ENCODE peak calls at places on chromosomes 3 and 15, in eight cellular contexts. K, L, B, W, U, Q, C and I are unnamed samples.

GRCh38 chr3:33447958-33448357 is 7.8 kb upstream of the UBP1 start:
- DNase-seq in K (no peak), L (peak), B (no peak), W (no peak), U (no peak), Q (no peak), C (no peak), I (no peak)

GRCh38 chr15:94576889-94577533 is 345.6 kb downstream of the MCTP2 start:
- DNase-seq in K (peak), L (peak), B (no peak), W (no peak), U (no peak), Q (no peak), C (no peak), I (no peak)

GRCh38 chr3:72582963-72583362 is 265.3 kb downstream of the SHQ1 start:
- DNase-seq in K (no peak), L (no peak), B (no peak), W (no peak), U (no peak), Q (no peak), C (no peak), I (no peak)

GRCh38 chr15:80026754-80027153 is 32.7 kb upstream of the ZFAND6 start:
- DNase-seq in K (no peak), L (no peak), B (no peak), W (no peak), U (no peak), Q (no peak), C (no peak), I (no peak)

GRCh38 chr15:31396881-31397560 is 70.4 kb downstream of the KLF13 start:
- DNase-seq in K (peak), L (peak), B (peak), W (peak), U (peak), Q (no peak), C (peak), I (peak)

GRCh38 chr3:66179813-66180212 is 41.0 kb upstream of the SLC25A26 start:
- DNase-seq in K (no peak), L (no peak), B (no peak), W (peak), U (no peak), Q (no peak), C (no peak), I (no peak)

GRCh38 chr3:99809565-99809964 is 8.1 kb upstream of the CMSS1 start:
- DNase-seq in K (no peak), L (no peak), B (no peak), W (no peak), U (no peak), Q (no peak), C (no peak), I (no peak)

GRCh38 chr3:4757056-4757948 is 221.9 kb upstream of the BHLHE40 start:
- DNase-seq in K (no peak), L (no peak), B (no peak), W (no peak), U (no peak), Q (no peak), C (no peak), I (no peak)

GRCh38 chr3:106025151-106025722 is 156.4 kb upstream of the CBLB start:
- DNase-seq in K (no peak), L (peak), B (no peak), W (no peak), U (no peak), Q (no peak), C (no peak), I (no peak)

GRCh38 chr15:29612096-29612495 is 210.2 kb downstream of the TJP1 start:
- DNase-seq in K (no peak), L (peak), B (no peak), W (peak), U (no peak), Q (no peak), C (no peak), I (peak)

GRCh38 chr3:115436767-115437301 is 186.5 kb upstream of the GAP43 start:
- DNase-seq in K (no peak), L (peak), B (peak), W (peak), U (no peak), Q (no peak), C (no peak), I (peak)

GRCh38 chr3:30370681-30371271 is 235.6 kb upstream of the TGFBR2 start:
- DNase-seq in K (no peak), L (no peak), B (no peak), W (no peak), U (no peak), Q (no peak), C (no peak), I (peak)

GRCh38 chr15:66388576-66388975 is 1.9 kb downstream of the MAP2K1 start:
- DNase-seq in K (no peak), L (no peak), B (no peak), W (no peak), U (no peak), Q (no peak), C (no peak), I (no peak)

GRCh38 chr15:81024891-81025290 is 24.2 kb downstream of the TLNRD1 start:
- DNase-seq in K (no peak), L (no peak), B (no peak), W (no peak), U (no peak), Q (no peak), C (no peak), I (no peak)

GRCh38 chr15:72050700-72051099 is 67.2 kb downstream of the MYO9A start:
- DNase-seq in K (no peak), L (no peak), B (no peak), W (no peak), U (no peak), Q (no peak), C (no peak), I (no peak)

GRCh38 chr3:71369733-71370391 is 213.7 kb downstream of the FOXP1 start:
- DNase-seq in K (no peak), L (no peak), B (no peak), W (no peak), U (no peak), Q (no peak), C (no peak), I (peak)

GRCh38 chr15:53791616-53792015 is 32.2 kb upstream of the WDR72 start:
- DNase-seq in K (no peak), L (no peak), B (no peak), W (no peak), U (no peak), Q (no peak), C (no peak), I (no peak)

GRCh38 chr3:94158461-94158860 is 95.6 kb downstream of the NSUN3 start:
- DNase-seq in K (no peak), L (no peak), B (no peak), W (no peak), U (no peak), Q (no peak), C (no peak), I (no peak)

GRCh38 chr3:94162700-94163099 is 99.8 kb downstream of the NSUN3 start:
- DNase-seq in K (no peak), L (peak), B (peak), W (peak), U (no peak), Q (no peak), C (no peak), I (no peak)

GRCh38 chr3:94159062-94159726 is 96.3 kb downstream of the NSUN3 start:
- DNase-seq in K (no peak), L (no peak), B (peak), W (peak), U (no peak), Q (no peak), C (no peak), I (peak)
- H3K4me3 ChIP-seq in K (no peak), L (no peak), B (peak), W (peak), U (no peak), Q (no peak), C (peak), I (peak)

GRCh38 chr3:153162513-153163348 is 705 bp downstream of the RAP2B start:
- DNase-seq in K (peak), L (peak), B (no peak), W (no peak), U (peak), Q (peak), C (peak), I (no peak)

GRCh38 chr3:153165211-153165815 is 3.3 kb downstream of the RAP2B start:
- DNase-seq in K (no peak), L (no peak), B (no peak), W (no peak), U (no peak), Q (no peak), C (no peak), I (no peak)

GRCh38 chr3:153164009-153164550 is 2.1 kb downstream of the RAP2B start:
- DNase-seq in K (no peak), L (no peak), B (no peak), W (no peak), U (no peak), Q (no peak), C (no peak), I (no peak)

GRCh38 chr3:153163349-153164008 is 1.5 kb downstream of the RAP2B start:
- DNase-seq in K (no peak), L (no peak), B (no peak), W (no peak), U (no peak), Q (no peak), C (no peak), I (no peak)

DNA sequence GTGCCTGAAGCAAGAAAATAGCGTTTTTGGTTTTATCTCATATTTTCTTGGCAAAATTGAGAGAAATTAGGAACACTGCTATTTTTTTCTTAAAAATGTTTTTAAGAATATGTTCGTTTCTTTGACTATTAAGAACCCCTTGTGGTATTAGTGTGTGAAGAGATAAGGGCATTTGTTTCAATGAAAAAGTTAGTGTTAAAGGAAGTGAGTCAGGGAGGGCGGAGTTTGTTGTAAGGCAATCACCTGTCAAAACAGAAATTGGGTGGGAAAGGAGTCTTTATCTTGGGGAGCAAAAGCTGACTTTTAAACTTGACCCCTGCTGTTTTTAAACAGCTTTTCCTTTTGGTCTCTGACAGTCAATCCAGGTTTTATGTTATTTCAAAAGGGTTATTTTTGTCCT is 4.2 kb downstream of the RAP2B start:
- DNase-seq in K (no peak), L (no peak), B (no peak), W (peak), U (no peak), Q (no peak), C (no peak), I (no peak)
- TF ChIP-seq CTCF in K (no peak), L (no peak), B (no peak), W (no peak), U (no peak), Q (no peak), C (no peak), I (no peak)

GRCh38 chr15:97652041-97652440 is 308.5 kb upstream of the ARRDC4 start:
- DNase-seq in K (no peak), L (no peak), B (no peak), W (no peak), U (no peak), Q (no peak), C (no peak), I (no peak)
- H3K4me3 ChIP-seq in K (no peak), L (no peak), B (no peak), W (no peak), U (no peak), Q (no peak), C (peak), I (no peak)

DNA sequence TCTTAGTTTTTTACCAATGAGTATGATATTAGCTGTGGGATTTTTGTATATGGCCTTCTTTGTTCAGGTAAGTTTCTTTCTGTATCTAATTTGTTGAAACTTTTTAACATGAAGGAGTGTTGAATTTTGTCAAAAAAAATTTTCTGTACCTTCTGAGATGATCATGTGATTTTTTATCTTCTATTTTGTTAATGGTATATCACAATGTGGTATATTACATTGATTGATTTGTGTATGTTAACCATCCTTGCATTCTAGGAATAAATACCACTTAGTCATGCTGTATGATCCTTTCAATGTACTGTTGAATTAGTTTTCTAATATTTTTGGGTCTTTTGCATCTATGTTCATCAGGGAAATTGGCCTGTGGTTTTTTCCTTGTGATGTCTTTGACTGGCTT is 92.5 kb upstream of the MNS1 start:
- DNase-seq in K (no peak), L (no peak), B (no peak), W (no peak), U (no peak), Q (no peak), C (no peak), I (no peak)
- TF ChIP-seq CTCF in K (no peak), L (no peak), B (no peak), W (no peak), U (no peak), Q (no peak), C (no peak), I (no peak)

GRCh38 chr15:64107337-64107736 is 11.6 kb downstream of the SNX1 start:
- DNase-seq in K (no peak), L (no peak), B (no peak), W (no peak), U (no peak), Q (no peak), C (no peak), I (no peak)

GRCh38 chr15:64112077-64112772 is 16.4 kb downstream of the SNX1 start:
- DNase-seq in K (no peak), L (no peak), B (no peak), W (no peak), U (no peak), Q (no peak), C (no peak), I (no peak)

GRCh38 chr15:64112904-64113303 is 17.1 kb downstream of the SNX1 start:
- DNase-seq in K (no peak), L (no peak), B (no peak), W (peak), U (no peak), Q (no peak), C (no peak), I (no peak)

GRCh38 chr15:64111679-64112050 is 15.9 kb downstream of the SNX1 start:
- DNase-seq in K (no peak), L (no peak), B (no peak), W (no peak), U (no peak), Q (no peak), C (no peak), I (no peak)

GRCh38 chr15:64110945-64111678 is 15.3 kb downstream of the SNX1 start:
- DNase-seq in K (no peak), L (no peak), B (no peak), W (no peak), U (no peak), Q (no peak), C (no peak), I (no peak)
- H3K4me3 ChIP-seq in K (no peak), L (no peak), B (no peak), W (no peak), U (no peak), Q (no peak), C (no peak), I (no peak)

DNA sequence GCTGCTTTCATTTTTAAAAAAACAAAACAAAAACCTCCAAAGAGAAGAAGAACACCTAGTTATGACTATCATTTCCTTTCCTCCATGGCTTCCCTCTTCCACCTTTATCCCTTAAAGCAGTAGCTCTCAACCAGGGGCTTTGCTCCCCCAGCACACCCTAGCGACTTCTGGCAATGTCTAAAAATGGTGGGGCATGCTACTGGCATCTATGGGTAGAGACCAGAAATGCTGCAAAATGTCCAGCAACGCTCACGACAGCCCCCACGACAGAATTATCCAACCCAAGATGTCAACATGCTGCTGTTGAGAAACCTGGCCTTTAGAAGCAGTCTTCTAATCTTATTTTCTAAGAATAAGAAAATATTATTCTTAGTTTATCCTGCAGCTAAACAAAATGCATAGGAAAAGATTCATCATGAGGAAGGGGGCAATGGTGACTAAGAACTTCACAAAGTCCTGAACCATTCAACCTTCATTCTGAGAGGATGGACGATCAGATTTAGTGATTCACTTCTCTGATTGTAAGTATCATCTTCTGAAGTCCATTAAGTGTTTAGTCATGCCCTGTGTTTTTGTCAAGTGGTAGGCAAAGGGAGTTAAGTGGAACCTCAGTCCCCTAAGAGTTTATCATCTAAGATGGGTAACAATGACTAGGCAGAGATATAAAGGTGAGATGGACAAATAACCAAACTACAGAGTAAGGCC is 81.7 kb downstream of the CCNL1 start:
- DNase-seq in K (no peak), L (no peak), B (no peak), W (no peak), U (no peak), Q (no peak), C (no peak), I (no peak)
- TF ChIP-seq CTCF in K (no peak), L (no peak), B (no peak), W (no peak), U (no peak), Q (peak), C (no peak), I (no peak)